ENCODE peak calls at places on chromosome 15, in nine cellular contexts. R is A549, S is psoas muscle, N is NCI-H1105, T is GM10248, U is C1 segment of cervical spinal cord, L is NCI-H2029, D is NCI-H1092 treated with DMSO at 0.1 percent for 48 hours, Q is cerebellar cortex. X is an unnamed sample.

GRCh38 chr15:73628976-73629854 is 4.0 kb downstream of the NPTN start:
- DNase-seq in R (no peak), S (no peak), N (no peak), T (no peak), U (no peak), L (peak; percentile 5), D (no peak), Q (no peak), X (no peak)

GRCh38 chr15:36218322-36218721 is 361.1 kb upstream of the CDIN1 start:
- DNase-seq in R (no peak), S (no peak), N (no peak), T (no peak), U (no peak), L (no peak), D (no peak), Q (no peak), X (no peak)

GRCh38 chr15:91263632-91264477 is 163.8 kb downstream of the SV2B start:
- DNase-seq in R (no peak), S (peak; percentile 76), N (no peak), T (no peak), U (no peak), L (no peak), D (no peak), Q (peak; percentile 58), X (no peak)

GRCh38 chr15:67501836-67502461 is 19.0 kb upstream of the C15orf61 start:
- DNase-seq in R (no peak), S (no peak), N (peak; percentile 69), T (no peak), U (no peak), L (no peak), D (peak; percentile 60), Q (peak; percentile 92), X (no peak)

GRCh38 chr15:43517354-43518072 is at the start of gene MAP1A:
- DNase-seq in R (no peak), S (peak; percentile 60), N (peak; percentile 19), T (no peak), U (peak; percentile 57), L (no peak), D (peak; percentile 48), Q (peak; percentile 87), X (no peak)

GRCh38 chr15:80105193-80105984 is 45.9 kb downstream of the ZFAND6 start:
- DNase-seq in R (no peak), S (no peak), N (no peak), T (no peak), U (no peak), L (no peak), D (no peak), Q (no peak), X (no peak)

GRCh38 chr15:79045041-79045440 is 45.5 kb downstream of the RASGRF1 start:
- DNase-seq in R (no peak), S (no peak), N (no peak), T (no peak), U (no peak), L (no peak), D (no peak), Q (peak; percentile 56), X (no peak)

GRCh38 chr15:64010719-64011118 is 35.6 kb downstream of the DAPK2 start:
- DNase-seq in R (peak; percentile 49), S (peak; percentile 63), N (no peak), T (peak; percentile 79), U (no peak), L (peak; percentile 86), D (no peak), Q (no peak), X (no peak)

GRCh38 chr15:36844453-36845094 is 255.8 kb downstream of the MEIS2 start:
- DNase-seq in R (peak; percentile 5), S (no peak), N (peak; percentile 40), T (no peak), U (no peak), L (no peak), D (peak; percentile 38), Q (no peak), X (no peak)

GRCh38 chr15:52076889-52077781 is 35.4 kb downstream of the BCL2L10 start:
- DNase-seq in R (peak; percentile 71), S (no peak), N (no peak), T (peak; percentile 34), U (no peak), L (no peak), D (no peak), Q (no peak), X (no peak)

GRCh38 chr15:100330629-100331215 is 11.1 kb downstream of the ADAMTS17 start:
- DNase-seq in R (no peak), S (no peak), N (no peak), T (no peak), U (no peak), L (no peak), D (no peak), Q (no peak), X (no peak)

GRCh38 chr15:101203029-101203428 is 48.8 kb downstream of the CHSY1 start:
- DNase-seq in R (no peak), S (no peak), N (no peak), T (no peak), U (no peak), L (no peak), D (no peak), Q (no peak), X (no peak)

GRCh38 chr15:101138913-101139880 is 112.7 kb downstream of the CHSY1 start:
- DNase-seq in R (no peak), S (no peak), N (no peak), T (peak; percentile 83), U (no peak), L (peak; percentile 4), D (peak; percentile 61), Q (no peak), X (no peak)

GRCh38 chr15:88219623-88220022 is 36.9 kb downstream of the NTRK3 start:
- DNase-seq in R (no peak), S (no peak), N (no peak), T (no peak), U (no peak), L (no peak), D (no peak), Q (peak; percentile 40), X (no peak)

GRCh38 chr15:67834593-67835348 is 5.1 kb downstream of the RNU6-1 start:
- DNase-seq in R (no peak), S (no peak), N (peak; percentile 8), T (no peak), U (no peak), L (no peak), D (no peak), Q (no peak), X (no peak)

GRCh38 chr15:28094732-28095521 is 4.2 kb downstream of the OCA2 start:
- DNase-seq in R (no peak), S (peak; percentile 61), N (no peak), T (no peak), U (no peak), L (peak; percentile 41), D (peak; percentile 17), Q (no peak), X (no peak)

GRCh38 chr15:71002321-71002720 is 109.7 kb downstream of the LRRC49 start:
- DNase-seq in R (no peak), S (no peak), N (no peak), T (no peak), U (no peak), L (no peak), D (no peak), Q (no peak), X (no peak)

GRCh38 chr15:34001536-34001935 is 33.2 kb downstream of the CHRM5 start:
- DNase-seq in R (no peak), S (no peak), N (no peak), T (no peak), U (no peak), L (no peak), D (no peak), Q (no peak), X (no peak)

GRCh38 chr15:65532738-65533051 is 2.4 kb downstream of the HACD3 start:
- DNase-seq in R (peak; percentile 43), S (no peak), N (no peak), T (no peak), U (no peak), L (no peak), D (no peak), Q (no peak), X (no peak)

GRCh38 chr15:48266029-48266428 is 59.9 kb downstream of the SLC12A1 start:
- DNase-seq in R (no peak), S (no peak), N (no peak), T (no peak), U (no peak), L (no peak), D (no peak), Q (no peak), X (no peak)

GRCh38 chr15:48861813-48862431 is 16.0 kb upstream of the EID1 start:
- DNase-seq in R (peak; percentile 68), S (no peak), N (peak; percentile 22), T (peak; percentile 56), U (no peak), L (peak; percentile 7), D (peak; percentile 61), Q (peak; percentile 73), X (no peak)

GRCh38 chr15:33160054-33160453 is 34.5 kb downstream of the FMN1 start:
- DNase-seq in R (peak; percentile 20), S (no peak), N (no peak), T (no peak), U (no peak), L (no peak), D (no peak), Q (no peak), X (no peak)

GRCh38 chr15:73987646-73988045 is 4.4 kb downstream of the STOML1 start:
- DNase-seq in R (no peak), S (no peak), N (no peak), T (no peak), U (no peak), L (no peak), D (no peak), Q (no peak), X (no peak)

GRCh38 chr15:57555270-57555669 is 36.4 kb upstream of the MYZAP start:
- DNase-seq in R (no peak), S (no peak), N (no peak), T (no peak), U (no peak), L (no peak), D (no peak), Q (no peak), X (no peak)

GRCh38 chr15:90637693-90638092 is 79.5 kb upstream of the BLM start:
- DNase-seq in R (no peak), S (no peak), N (no peak), T (no peak), U (no peak), L (no peak), D (peak; percentile 58), Q (peak; percentile 92), X (no peak)

GRCh38 chr15:88454867-88455810 is 12.0 kb downstream of the MRPL46 start:
- DNase-seq in R (peak; percentile 84), S (peak; percentile 45), N (peak; percentile 50), T (peak; percentile 61), U (peak; percentile 13), L (peak; percentile 30), D (peak; percentile 52), Q (peak; percentile 76), X (no peak)

GRCh38 chr15:49235446-49236207 is 65.6 kb downstream of the GALK2 start:
- DNase-seq in R (peak; percentile 56), S (peak; percentile 30), N (peak; percentile 40), T (peak; percentile 37), U (peak; percentile 16), L (no peak), D (peak; percentile 49), Q (peak; percentile 71), X (no peak)

GRCh38 chr15:75666823-75667501 is 19.2 kb downstream of the SNX33 start:
- DNase-seq in R (peak; percentile 96), S (peak; percentile 78), N (no peak), T (no peak), U (peak; percentile 8), L (no peak), D (no peak), Q (no peak), X (peak; percentile 75)

GRCh38 chr15:34374816-34375215 is 7.8 kb upstream of the LPCAT4 start:
- DNase-seq in R (no peak), S (no peak), N (no peak), T (no peak), U (no peak), L (no peak), D (no peak), Q (no peak), X (no peak)

GRCh38 chr15:82986442-82986780 is 401 bp downstream of the RAMAC start:
- DNase-seq in R (no peak), S (no peak), N (no peak), T (no peak), U (no peak), L (no peak), D (peak; percentile 19), Q (no peak), X (no peak)

GRCh38 chr15:101328001-101328400 is 33.0 kb upstream of the SNRPA1 start:
- DNase-seq in R (no peak), S (no peak), N (no peak), T (no peak), U (no peak), L (no peak), D (no peak), Q (no peak), X (no peak)

X was measured in 8988T.